ENCODE peak calls at places on chromosomes 11 and 22, in seven cellular contexts. S is HepG2, N is H1, U is GM12878, E is SK-N-SH, Z is GM12891, P is K562. M is an unnamed sample.

GRCh38 chr11:114026355-114026754 is 33.2 kb upstream of the ZBTB16 start:
- DNase-seq in P (peak; percentile 22), Z (no peak), S (peak; percentile 18), U (no peak), N (peak; percentile 10), E (no peak), M (no peak)

GRCh38 chr11:3623126-3623525 is 18.7 kb downstream of the ART5 start:
- DNase-seq in N (no peak), S (no peak), P (no peak), Z (no peak), U (no peak), E (no peak), M (no peak)

GRCh38 chr11:47433157-47433556 is 6.9 kb upstream of the PSMC3 start:
- DNase-seq in S (peak; percentile 27), P (no peak), U (no peak), N (no peak), Z (no peak), E (no peak), M (no peak)

GRCh38 chr22:45962431-45962712 is 14.6 kb downstream of the WNT7B start:
- DNase-seq in N (no peak), S (no peak), U (no peak), E (no peak), P (no peak), Z (no peak), M (no peak)

GRCh38 chr11:121652982-121653381 is 200.2 kb upstream of the SORL1-AS1 start:
- DNase-seq in S (no peak), E (peak; percentile 60), Z (no peak), N (no peak), P (no peak), U (no peak), M (no peak)

GRCh38 chr11:134592391-134592990 is 180.4 kb upstream of the B3GAT1 start:
- DNase-seq in E (peak; percentile 51), P (peak; percentile 45), S (peak; percentile 15), Z (no peak), U (no peak), N (peak; percentile 34), M (no peak)

GRCh38 chr11:32939046-32939445 is 46.4 kb downstream of the QSER1 start:
- DNase-seq in E (no peak), Z (no peak), N (no peak), U (no peak), S (no peak), P (no peak), M (no peak)

GRCh38 chr11:84514436-84514835 is 1112.7 kb downstream of the DLG2 start:
- DNase-seq in E (no peak), U (no peak), Z (no peak), N (no peak), S (no peak), P (no peak), M (no peak)

GRCh38 chr22:27238935-27239510 is 562.5 kb downstream of the MN1 start:
- DNase-seq in N (no peak), E (peak; percentile 87), Z (no peak), U (no peak), S (no peak), P (peak; percentile 24), M (no peak)

GRCh38 chr11:2146051-2146450 is 6.9 kb upstream of the IGF2 start:
- DNase-seq in E (no peak), N (no peak), S (no peak), Z (no peak), P (no peak), U (no peak), M (no peak)

GRCh38 chr11:33211588-33211987 is 45.6 kb upstream of the HIPK3 start:
- DNase-seq in Z (no peak), P (no peak), N (no peak), S (peak; percentile 89), U (no peak), E (no peak), M (no peak)

GRCh38 chr11:57459112-57460016 is 964 bp upstream of the RTN4RL2 start:
- DNase-seq in E (peak; percentile 45), U (no peak), S (no peak), P (no peak), Z (no peak), N (no peak), M (no peak)

GRCh38 chr11:29271616-29272015 is 745.2 kb downstream of the KCNA4 start:
- DNase-seq in S (no peak), E (no peak), Z (no peak), P (no peak), N (no peak), U (no peak), M (no peak)

GRCh38 chr22:25680049-25680448 is 61.9 kb upstream of the MYO18B start:
- DNase-seq in Z (no peak), U (no peak), E (no peak), N (no peak), S (no peak), P (no peak), M (no peak)

GRCh38 chr11:119990306-119991021 is 147.4 kb downstream of the TRIM29 start:
- DNase-seq in U (no peak), P (no peak), S (no peak), E (no peak), Z (no peak), N (no peak), M (no peak)

GRCh38 chr11:123033895-123034294 is 28.0 kb downstream of the HSPA8 start:
- DNase-seq in P (peak; percentile 22), Z (no peak), U (no peak), N (no peak), E (no peak), S (no peak), M (no peak)

GRCh38 chr22:35900483-35901168 is 128.0 kb downstream of the RBFOX2 start:
- DNase-seq in P (no peak), E (no peak), S (no peak), N (no peak), Z (no peak), U (no peak), M (no peak)

GRCh38 chr11:117419136-117419914 is 91.7 kb downstream of the CEP164 start:
- DNase-seq in N (no peak), U (no peak), S (no peak), Z (no peak), E (no peak), P (no peak), M (no peak)

GRCh38 chr11:14029971-14030531 is 67.5 kb downstream of the SPON1 start:
- DNase-seq in S (no peak), E (no peak), Z (no peak), P (no peak), N (no peak), U (no peak), M (no peak)

GRCh38 chr11:105588001-105588400 is 21.9 kb upstream of the GRIA4 start:
- DNase-seq in N (no peak), S (no peak), E (no peak), Z (no peak), P (no peak), U (no peak), M (no peak)

GRCh38 chr11:135074397-135074998 is 662.5 kb upstream of the B3GAT1 start:
- DNase-seq in S (no peak), N (no peak), Z (no peak), P (no peak), U (no peak), E (no peak), M (no peak)

GRCh38 chr11:114257621-114258558 is 38.3 kb upstream of the NNMT start:
- DNase-seq in N (no peak), S (peak; percentile 64), Z (no peak), E (peak; percentile 81), U (no peak), P (no peak), M (no peak)

GRCh38 chr11:1074244-1075221 is at the start of gene MUC2:
- DNase-seq in S (no peak), Z (no peak), N (no peak), U (no peak), P (no peak), E (no peak), M (no peak)

GRCh38 chr11:65476632-65477270 is 22.1 kb upstream of the MALAT1 start:
- DNase-seq in S (no peak), Z (no peak), N (no peak), U (no peak), E (no peak), P (no peak), M (no peak)

GRCh38 chr22:22614065-22614464 is 30.3 kb upstream of the GGTLC2 start:
- DNase-seq in S (no peak), N (no peak), U (no peak), Z (no peak), E (no peak), P (peak; percentile 41), M (no peak)

GRCh38 chr11:125364085-125364822 is 131.8 kb downstream of the FEZ1 start:
- DNase-seq in N (no peak), Z (no peak), E (no peak), P (no peak), U (no peak), S (no peak), M (no peak)

GRCh38 chr11:36086366-36086765 is 142.5 kb downstream of the LDLRAD3 start:
- DNase-seq in N (no peak), Z (no peak), E (no peak), U (no peak), S (no peak), P (no peak), M (no peak)
- TF ChIP-seq TAF1 in N (no peak), Z (no peak), E (no peak), U (no peak), S (no peak), P (no peak), M (no peak)

GRCh38 chr22:29155966-29156365 is 49.7 kb upstream of the EMID1 start:
- DNase-seq in U (no peak), S (no peak), P (no peak), Z (no peak), N (no peak), E (no peak), M (no peak)
- TF ChIP-seq TAF1 in U (no peak), S (no peak), P (no peak), Z (no peak), N (no peak), E (no peak), M (no peak)

GRCh38 chr11:69262918-69263735 is 30.8 kb upstream of the MYEOV start:
- DNase-seq in U (no peak), P (no peak), E (no peak), Z (no peak), S (no peak), N (no peak), M (no peak)

GRCh38 chr11:69263736-69264052 is 30.3 kb upstream of the MYEOV start:
- DNase-seq in S (no peak), U (no peak), Z (no peak), P (no peak), E (no peak), N (no peak), M (no peak)

GRCh38 chr11:69264486-69264885 is 29.5 kb upstream of the MYEOV start:
- DNase-seq in S (no peak), N (no peak), E (no peak), U (no peak), Z (no peak), P (no peak), M (no peak)

GRCh38 chr11:69265911-69266510 is 27.9 kb upstream of the MYEOV start:
- DNase-seq in U (no peak), Z (no peak), E (no peak), N (no peak), P (no peak), S (no peak), M (no peak)

GRCh38 chr11:69265210-69265609 is 28.7 kb upstream of the MYEOV start:
- DNase-seq in E (no peak), P (no peak), S (no peak), N (no peak), Z (no peak), U (no peak), M (no peak)
- TF ChIP-seq TAF1 in E (no peak), P (no peak), S (no peak), N (no peak), Z (no peak), U (no peak), M (no peak)

GRCh38 chr11:86066606-86067229 is 2.2 kb downstream of the PICALM start:
- DNase-seq in P (no peak), E (no peak), U (no peak), N (no peak), Z (no peak), S (no peak), M (no peak)
- TF ChIP-seq TAF1 in P (no peak), E (no peak), U (no peak), N (no peak), Z (no peak), S (no peak), M (no peak)

M was measured in GM12892.